ENCODE peak calls at places on chromosomes 4 and X, in nine cellular contexts. One of them, this sample, is unnamed.

GRCh38 chr4:147409350-147409749 is 71.5 kb upstream of the EDNRA start:
- DNase-seq in HepG2: no peak
- DNase-seq in heart right ventricle: no peak
- DNase-seq in colonic mucosa: no peak
- DNase-seq in left lung: no peak
- DNase-seq in tibial artery: no peak
- DNase-seq in neural progenitor cell: no peak
- DNase-seq in K562: no peak
- DNase-seq in thoracic aorta: no peak
- DNase-seq in this sample: no peak

GRCh38 chr4:105145913-105146285 is 777 bp upstream of the TET2 start:
- DNase-seq in HepG2: no peak
- DNase-seq in heart right ventricle: no peak
- DNase-seq in colonic mucosa: peak
- DNase-seq in left lung: no peak
- DNase-seq in tibial artery: peak
- DNase-seq in neural progenitor cell: peak
- DNase-seq in K562: no peak
- DNase-seq in thoracic aorta: no peak
- DNase-seq in this sample: no peak

GRCh38 chr4:23930750-23931488 is 41.1 kb upstream of the PPARGC1A start:
- DNase-seq in HepG2: peak
- DNase-seq in heart right ventricle: peak
- DNase-seq in colonic mucosa: peak
- DNase-seq in left lung: no peak
- DNase-seq in tibial artery: peak
- DNase-seq in neural progenitor cell: peak
- DNase-seq in K562: no peak
- DNase-seq in thoracic aorta: peak
- DNase-seq in this sample: peak

GRCh38 chr4:83964996-83965541 is 429.2 kb downstream of the GPAT3 start:
- DNase-seq in HepG2: no peak
- DNase-seq in heart right ventricle: no peak
- DNase-seq in colonic mucosa: no peak
- DNase-seq in left lung: no peak
- DNase-seq in tibial artery: no peak
- DNase-seq in neural progenitor cell: peak
- DNase-seq in K562: no peak
- DNase-seq in thoracic aorta: no peak
- DNase-seq in this sample: no peak

GRCh38 chr4:81040175-81040659 is 9.7 kb downstream of the BMP3 start:
- DNase-seq in HepG2: no peak
- DNase-seq in heart right ventricle: no peak
- DNase-seq in colonic mucosa: no peak
- DNase-seq in left lung: no peak
- DNase-seq in tibial artery: no peak
- DNase-seq in neural progenitor cell: peak
- DNase-seq in K562: peak
- DNase-seq in thoracic aorta: no peak
- DNase-seq in this sample: no peak

GRCh38 chrX:21730011-21730410 is 27.9 kb downstream of the SMPX start:
- DNase-seq in HepG2: no peak
- DNase-seq in heart right ventricle: no peak
- DNase-seq in colonic mucosa: no peak
- DNase-seq in left lung: no peak
- DNase-seq in tibial artery: no peak
- DNase-seq in neural progenitor cell: no peak
- DNase-seq in K562: no peak
- DNase-seq in thoracic aorta: no peak
- DNase-seq in this sample: no peak

GRCh38 chr4:165208741-165209388 is 1.5 kb downstream of the KLHL2 start:
- DNase-seq in HepG2: no peak
- DNase-seq in heart right ventricle: no peak
- DNase-seq in colonic mucosa: no peak
- DNase-seq in left lung: no peak
- DNase-seq in tibial artery: no peak
- DNase-seq in neural progenitor cell: no peak
- DNase-seq in K562: peak
- DNase-seq in thoracic aorta: no peak
- DNase-seq in this sample: no peak

GRCh38 chrX:47133493-47133892 is 11.0 kb downstream of the NDUFB11 start:
- DNase-seq in HepG2: no peak
- DNase-seq in heart right ventricle: no peak
- DNase-seq in colonic mucosa: no peak
- DNase-seq in left lung: no peak
- DNase-seq in tibial artery: no peak
- DNase-seq in neural progenitor cell: no peak
- DNase-seq in K562: no peak
- DNase-seq in thoracic aorta: no peak
- DNase-seq in this sample: no peak

GRCh38 chrX:19535481-19535880 is 20.2 kb upstream of the MAP3K15 start:
- DNase-seq in HepG2: peak
- DNase-seq in heart right ventricle: no peak
- DNase-seq in colonic mucosa: no peak
- DNase-seq in left lung: no peak
- DNase-seq in tibial artery: no peak
- DNase-seq in neural progenitor cell: peak
- DNase-seq in K562: peak
- DNase-seq in thoracic aorta: no peak
- DNase-seq in this sample: no peak

GRCh38 chrX:105706041-105706440 is 116.3 kb upstream of the NRK start:
- DNase-seq in HepG2: no peak
- DNase-seq in heart right ventricle: no peak
- DNase-seq in colonic mucosa: no peak
- DNase-seq in left lung: no peak
- DNase-seq in tibial artery: no peak
- DNase-seq in neural progenitor cell: no peak
- DNase-seq in K562: no peak
- DNase-seq in thoracic aorta: no peak
- DNase-seq in this sample: no peak

GRCh38 chrX:132041016-132041415 is 17.9 kb downstream of the STK26 start:
- DNase-seq in HepG2: no peak
- DNase-seq in heart right ventricle: no peak
- DNase-seq in colonic mucosa: no peak
- DNase-seq in left lung: no peak
- DNase-seq in tibial artery: no peak
- DNase-seq in neural progenitor cell: peak
- DNase-seq in K562: no peak
- DNase-seq in thoracic aorta: no peak
- DNase-seq in this sample: no peak

GRCh38 chr4:1611501-1611870 is 72.6 kb downstream of the FAM53A start:
- DNase-seq in HepG2: no peak
- DNase-seq in heart right ventricle: no peak
- DNase-seq in colonic mucosa: no peak
- DNase-seq in left lung: no peak
- DNase-seq in tibial artery: no peak
- DNase-seq in neural progenitor cell: no peak
- DNase-seq in K562: no peak
- DNase-seq in thoracic aorta: no peak
- DNase-seq in this sample: no peak

GRCh38 chrX:2401590-2402360 is 99.0 kb downstream of the DHRSX start:
- DNase-seq in HepG2: peak
- DNase-seq in heart right ventricle: peak
- DNase-seq in colonic mucosa: no peak
- DNase-seq in left lung: no peak
- DNase-seq in tibial artery: peak
- DNase-seq in neural progenitor cell: peak
- DNase-seq in K562: no peak
- DNase-seq in thoracic aorta: no peak
- DNase-seq in this sample: no peak

GRCh38 chrX:2894885-2895292 is 34.2 kb downstream of the ARSD start:
- DNase-seq in HepG2: peak
- DNase-seq in heart right ventricle: no peak
- DNase-seq in colonic mucosa: peak
- DNase-seq in left lung: no peak
- DNase-seq in tibial artery: no peak
- DNase-seq in neural progenitor cell: no peak
- DNase-seq in K562: no peak
- DNase-seq in thoracic aorta: no peak
- DNase-seq in this sample: no peak

GRCh38 chr4:77100234-77100633 is 24.4 kb upstream of the CCNI start:
- DNase-seq in HepG2: no peak
- DNase-seq in heart right ventricle: no peak
- DNase-seq in colonic mucosa: no peak
- DNase-seq in left lung: no peak
- DNase-seq in tibial artery: no peak
- DNase-seq in neural progenitor cell: no peak
- DNase-seq in K562: no peak
- DNase-seq in thoracic aorta: no peak
- DNase-seq in this sample: no peak

GRCh38 chrX:136146614-136147319 is 566 bp upstream of the FHL1 start:
- DNase-seq in HepG2: no peak
- DNase-seq in heart right ventricle: peak
- DNase-seq in colonic mucosa: no peak
- DNase-seq in left lung: peak
- DNase-seq in tibial artery: peak
- DNase-seq in neural progenitor cell: peak
- DNase-seq in K562: no peak
- DNase-seq in thoracic aorta: no peak
- DNase-seq in this sample: peak

GRCh38 chr4:165865995-165866650 is 6.9 kb upstream of the TLL1 start:
- DNase-seq in HepG2: no peak
- DNase-seq in heart right ventricle: no peak
- DNase-seq in colonic mucosa: no peak
- DNase-seq in left lung: no peak
- DNase-seq in tibial artery: no peak
- DNase-seq in neural progenitor cell: no peak
- DNase-seq in K562: no peak
- DNase-seq in thoracic aorta: no peak
- DNase-seq in this sample: no peak

GRCh38 chr4:143355540-143356217 is 19.0 kb downstream of the GAB1 start:
- DNase-seq in HepG2: no peak
- DNase-seq in heart right ventricle: no peak
- DNase-seq in colonic mucosa: no peak
- DNase-seq in left lung: no peak
- DNase-seq in tibial artery: no peak
- DNase-seq in neural progenitor cell: no peak
- DNase-seq in K562: no peak
- DNase-seq in thoracic aorta: no peak
- DNase-seq in this sample: no peak

GRCh38 chr4:10403633-10404445 is 53.4 kb downstream of the ZNF518B start:
- DNase-seq in HepG2: peak
- DNase-seq in heart right ventricle: peak
- DNase-seq in colonic mucosa: peak
- DNase-seq in left lung: no peak
- DNase-seq in tibial artery: no peak
- DNase-seq in neural progenitor cell: peak
- DNase-seq in K562: peak
- DNase-seq in thoracic aorta: no peak
- DNase-seq in this sample: no peak

GRCh38 chrX:53050841-53051240 is 2.3 kb downstream of the GPR173 start:
- DNase-seq in HepG2: no peak
- DNase-seq in heart right ventricle: no peak
- DNase-seq in colonic mucosa: no peak
- DNase-seq in left lung: no peak
- DNase-seq in tibial artery: no peak
- DNase-seq in neural progenitor cell: no peak
- DNase-seq in K562: no peak
- DNase-seq in thoracic aorta: no peak
- DNase-seq in this sample: no peak
- H3K4me3 ChIP-seq in HepG2: no peak
- H3K4me3 ChIP-seq in heart right ventricle: no peak
- H3K4me3 ChIP-seq in colonic mucosa: no peak
- H3K4me3 ChIP-seq in left lung: no peak
- H3K4me3 ChIP-seq in tibial artery: no peak
- H3K4me3 ChIP-seq in neural progenitor cell: no peak
- H3K4me3 ChIP-seq in K562: no peak
- H3K4me3 ChIP-seq in thoracic aorta: no peak
- H3K4me3 ChIP-seq in this sample: peak

DNA sequence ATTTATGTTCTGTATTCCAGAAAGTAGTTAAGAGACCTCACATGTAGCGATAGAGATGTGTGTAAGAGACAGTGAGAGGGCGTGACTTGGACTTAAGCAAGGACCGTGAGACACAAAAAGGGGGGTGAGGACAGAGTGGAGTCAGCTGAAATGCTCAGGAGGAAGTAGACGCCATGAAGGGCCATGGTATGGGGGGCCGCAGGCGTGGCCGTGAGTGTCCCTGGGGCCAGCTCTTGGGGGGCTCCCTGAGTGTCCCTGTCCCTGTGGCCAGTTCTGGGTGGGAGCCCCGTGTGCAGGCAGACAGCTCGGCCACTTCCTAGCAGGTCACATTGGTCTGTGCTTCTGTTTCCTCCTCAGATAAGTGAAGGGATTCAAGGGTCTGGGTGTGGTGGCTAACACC is 23.0 kb upstream of the MSANTD1 start:
- DNase-seq in HepG2: no peak
- DNase-seq in heart right ventricle: no peak
- DNase-seq in colonic mucosa: no peak
- DNase-seq in left lung: peak
- DNase-seq in tibial artery: no peak
- DNase-seq in neural progenitor cell: no peak
- DNase-seq in K562: no peak
- DNase-seq in thoracic aorta: no peak
- DNase-seq in this sample: no peak
- H3K27ac ChIP-seq in HepG2: no peak
- H3K27ac ChIP-seq in heart right ventricle: peak
- H3K27ac ChIP-seq in colonic mucosa: peak
- H3K27ac ChIP-seq in left lung: peak
- H3K27ac ChIP-seq in tibial artery: no peak
- H3K27ac ChIP-seq in neural progenitor cell: no peak
- H3K27ac ChIP-seq in K562: no peak
- H3K27ac ChIP-seq in thoracic aorta: no peak
- H3K27ac ChIP-seq in this sample: peak

GRCh38 chrX:130108647-130109428 is 1.5 kb downstream of the ELF4 start:
- DNase-seq in HepG2: peak
- DNase-seq in heart right ventricle: no peak
- DNase-seq in colonic mucosa: peak
- DNase-seq in left lung: peak
- DNase-seq in tibial artery: peak
- DNase-seq in neural progenitor cell: no peak
- DNase-seq in K562: peak
- DNase-seq in thoracic aorta: no peak
- DNase-seq in this sample: no peak
- H3K4me3 ChIP-seq in HepG2: no peak
- H3K4me3 ChIP-seq in heart right ventricle: peak
- H3K4me3 ChIP-seq in colonic mucosa: peak
- H3K4me3 ChIP-seq in left lung: peak
- H3K4me3 ChIP-seq in tibial artery: peak
- H3K4me3 ChIP-seq in neural progenitor cell: no peak
- H3K4me3 ChIP-seq in K562: peak
- H3K4me3 ChIP-seq in thoracic aorta: peak
- H3K4me3 ChIP-seq in this sample: peak

GRCh38 chr4:113566015-113566795 is 195.3 kb downstream of the CAMK2D start:
- DNase-seq in HepG2: no peak
- DNase-seq in heart right ventricle: no peak
- DNase-seq in colonic mucosa: no peak
- DNase-seq in left lung: no peak
- DNase-seq in tibial artery: no peak
- DNase-seq in neural progenitor cell: no peak
- DNase-seq in K562: no peak
- DNase-seq in thoracic aorta: no peak
- DNase-seq in this sample: no peak
- H3K27ac ChIP-seq in HepG2: no peak
- H3K27ac ChIP-seq in heart right ventricle: no peak
- H3K27ac ChIP-seq in colonic mucosa: no peak
- H3K27ac ChIP-seq in left lung: no peak
- H3K27ac ChIP-seq in tibial artery: no peak
- H3K27ac ChIP-seq in neural progenitor cell: no peak
- H3K27ac ChIP-seq in K562: no peak
- H3K27ac ChIP-seq in thoracic aorta: no peak
- H3K27ac ChIP-seq in this sample: no peak

GRCh38 chr4:37651781-37652377 is 34.3 kb downstream of the RELL1 start:
- DNase-seq in HepG2: peak
- DNase-seq in heart right ventricle: no peak
- DNase-seq in colonic mucosa: no peak
- DNase-seq in left lung: no peak
- DNase-seq in tibial artery: no peak
- DNase-seq in neural progenitor cell: no peak
- DNase-seq in K562: no peak
- DNase-seq in thoracic aorta: no peak
- DNase-seq in this sample: no peak
- H3K4me3 ChIP-seq in HepG2: no peak
- H3K4me3 ChIP-seq in heart right ventricle: no peak
- H3K4me3 ChIP-seq in colonic mucosa: no peak
- H3K4me3 ChIP-seq in left lung: no peak
- H3K4me3 ChIP-seq in tibial artery: no peak
- H3K4me3 ChIP-seq in neural progenitor cell: no peak
- H3K4me3 ChIP-seq in K562: no peak
- H3K4me3 ChIP-seq in thoracic aorta: no peak
- H3K4me3 ChIP-seq in this sample: no peak